ENCODE peak calls at places on chromosome 3, in six cellular contexts. P is nephron progenitor cell, F is left ventricle myocardium inferior, Q is GM20000, B is cardiac muscle cell, S is HCT116. E is an unnamed sample.

GRCh38 chr3:46736006-46736872 is 18.6 kb upstream of the PRSS50 start:
- DNase-seq in B (no peak), F (no peak), Q (no peak), P (no peak), S (no peak), E (no peak)

GRCh38 chr3:105553851-105554250 is 187.1 kb downstream of the ALCAM start:
- DNase-seq in P (no peak), B (no peak), F (no peak), S (no peak), Q (no peak), E (no peak)

GRCh38 chr3:60954049-60954448 is 297.2 kb downstream of the FHIT start:
- DNase-seq in P (no peak), B (no peak), S (no peak), Q (no peak), F (no peak), E (no peak)

GRCh38 chr3:167653750-167654149 is at the start of gene WDR49:
- DNase-seq in Q (peak), F (no peak), B (no peak), P (no peak), S (no peak), E (no peak)

GRCh38 chr3:97940034-97940433 is 32.2 kb downstream of the RIOX2 start:
- DNase-seq in F (no peak), B (peak), P (no peak), Q (no peak), S (peak), E (no peak)

GRCh38 chr3:128187495-128187894 is 34.2 kb downstream of the EEFSEC start:
- DNase-seq in P (no peak), F (no peak), Q (no peak), B (no peak), S (no peak), E (no peak)

GRCh38 chr3:169128579-169128978 is 534.9 kb downstream of the MECOM start:
- DNase-seq in Q (no peak), F (no peak), S (no peak), B (no peak), P (no peak), E (no peak)

GRCh38 chr3:45647148-45647619 is 42.0 kb upstream of the SACM1L start:
- DNase-seq in B (no peak), S (no peak), F (no peak), Q (no peak), P (no peak), E (no peak)

GRCh38 chr3:46947981-46948791 is 28.4 kb downstream of the CCDC12 start:
- DNase-seq in Q (no peak), B (no peak), S (peak), P (no peak), F (peak), E (no peak)

GRCh38 chr3:131692356-131692755 is 189.6 kb upstream of the MRPL3 start:
- DNase-seq in S (no peak), F (no peak), P (no peak), Q (no peak), B (no peak), E (no peak)

GRCh38 chr3:44960387-44961026 is 15.5 kb downstream of the ZDHHC3 start:
- DNase-seq in B (no peak), P (no peak), F (no peak), Q (no peak), S (no peak), E (no peak)

GRCh38 chr3:42036483-42036823 is 54.7 kb upstream of the TRAK1 start:
- DNase-seq in F (no peak), P (no peak), B (peak), S (no peak), Q (no peak), E (no peak)

GRCh38 chr3:33360136-33360825 is 79.9 kb downstream of the UBP1 start:
- DNase-seq in B (no peak), F (no peak), P (no peak), S (peak), Q (no peak), E (no peak)

GRCh38 chr3:177220136-177220974 is 23.1 kb upstream of the TBL1XR1 start:
- DNase-seq in F (no peak), Q (no peak), P (no peak), B (no peak), S (no peak), E (no peak)

GRCh38 chr3:183551930-183552329 is 3.6 kb downstream of the KLHL6 start:
- DNase-seq in B (no peak), P (no peak), F (no peak), Q (no peak), S (no peak), E (no peak)

GRCh38 chr3:377158-377561 is 180.6 kb downstream of the CHL1 start:
- DNase-seq in Q (peak), F (no peak), S (no peak), P (peak), B (peak), E (no peak)

DNA sequence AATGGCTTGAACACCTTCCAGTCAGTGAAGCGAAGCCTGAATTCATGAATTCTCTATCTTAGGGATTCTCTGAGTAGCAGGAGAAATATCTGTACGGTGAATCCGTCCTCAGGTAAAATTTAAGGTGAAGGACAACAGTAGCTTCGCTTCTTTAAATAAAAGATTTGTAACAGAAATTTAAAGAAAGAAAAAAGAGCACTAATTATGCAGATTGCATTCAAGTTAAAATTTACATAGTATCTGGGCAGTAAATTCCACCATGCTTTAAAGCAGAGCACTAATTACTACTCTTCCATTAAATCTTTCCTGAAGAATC is 282.6 kb downstream of the FGF12 start:
- DNase-seq in P (no peak), Q (no peak), B (no peak), F (no peak), S (no peak), E (no peak)
- TF ChIP-seq CTCF in P (peak), Q (no peak), B (no peak), F (no peak), S (no peak), E (peak)

GRCh38 chr3:67940200-67940952 is 286.0 kb upstream of the SUCLG2 start:
- DNase-seq in F (no peak), S (no peak), B (no peak), P (no peak), Q (no peak), E (no peak)

GRCh38 chr3:67941433-67942030 is 287.1 kb upstream of the SUCLG2 start:
- DNase-seq in P (no peak), F (no peak), S (no peak), B (no peak), Q (no peak), E (no peak)

GRCh38 chr3:67947808-67948508 is 293.5 kb upstream of the SUCLG2 start:
- DNase-seq in P (peak), B (no peak), Q (no peak), F (no peak), S (no peak), E (peak)

GRCh38 chr3:67946446-67946845 is 292.0 kb upstream of the SUCLG2 start:
- DNase-seq in S (no peak), P (no peak), Q (no peak), B (no peak), F (no peak), E (no peak)

GRCh38 chr3:67943546-67943945 is 289.1 kb upstream of the SUCLG2 start:
- DNase-seq in S (no peak), F (no peak), B (no peak), Q (no peak), P (no peak), E (no peak)
- TF ChIP-seq CTCF in S (no peak), F (no peak), B (no peak), Q (no peak), P (no peak), E (no peak)

GRCh38 chr3:140552403-140552802 is 125.5 kb upstream of the TRIM42 start:
- DNase-seq in Q (no peak), B (no peak), S (no peak), P (no peak), F (no peak), E (no peak)
- TF ChIP-seq CTCF in Q (no peak), B (no peak), S (no peak), P (no peak), F (no peak), E (no peak)

GRCh38 chr3:160928183-160928718 is 172.2 kb downstream of the PPM1L start:
- DNase-seq in S (no peak), B (no peak), P (no peak), Q (no peak), F (no peak), E (no peak)
- TF ChIP-seq CTCF in S (no peak), B (no peak), P (no peak), Q (no peak), F (no peak), E (no peak)

DNA sequence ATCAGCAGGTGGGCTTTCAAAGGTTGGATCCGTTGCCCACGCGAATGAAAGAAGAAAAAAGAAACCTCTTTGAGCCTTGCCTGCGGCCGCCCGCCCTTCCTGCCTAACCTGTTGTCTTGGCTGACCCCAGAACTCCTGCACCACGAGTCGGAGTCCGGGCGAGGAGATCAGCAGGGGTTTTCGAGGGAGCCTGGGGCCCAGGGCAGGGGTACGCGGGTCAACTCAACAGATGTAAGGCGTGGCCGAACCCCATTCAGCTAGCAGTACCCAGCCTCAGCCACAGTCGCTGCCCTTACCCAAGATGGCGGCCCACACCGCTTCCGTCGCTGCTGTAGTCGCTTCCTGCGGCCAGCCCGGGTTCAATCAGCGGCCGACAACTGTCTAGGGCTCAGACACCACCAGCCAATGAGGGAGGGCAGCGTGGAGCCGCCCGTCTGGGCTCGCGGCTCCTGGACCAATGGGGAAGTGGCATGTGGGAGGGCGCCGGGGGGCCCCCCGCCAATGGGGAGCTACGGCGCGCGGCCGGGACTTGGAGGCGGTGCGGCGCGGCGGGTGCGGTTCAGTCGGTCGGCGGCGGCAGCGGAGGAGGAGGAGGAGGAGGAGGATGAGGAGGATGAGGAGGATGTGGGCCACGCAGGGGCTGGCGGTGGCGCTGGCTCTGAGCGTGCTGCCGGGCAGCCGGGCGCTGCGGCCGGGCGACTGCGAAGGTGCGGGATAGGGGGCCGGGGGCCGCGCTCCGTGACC is at the start of gene MANF:
- DNase-seq in S (peak), P (peak), F (peak), B (peak), Q (peak), E (peak)
- TF ChIP-seq CTCF in S (no peak), P (no peak), F (peak), B (no peak), Q (no peak), E (no peak)

DNA sequence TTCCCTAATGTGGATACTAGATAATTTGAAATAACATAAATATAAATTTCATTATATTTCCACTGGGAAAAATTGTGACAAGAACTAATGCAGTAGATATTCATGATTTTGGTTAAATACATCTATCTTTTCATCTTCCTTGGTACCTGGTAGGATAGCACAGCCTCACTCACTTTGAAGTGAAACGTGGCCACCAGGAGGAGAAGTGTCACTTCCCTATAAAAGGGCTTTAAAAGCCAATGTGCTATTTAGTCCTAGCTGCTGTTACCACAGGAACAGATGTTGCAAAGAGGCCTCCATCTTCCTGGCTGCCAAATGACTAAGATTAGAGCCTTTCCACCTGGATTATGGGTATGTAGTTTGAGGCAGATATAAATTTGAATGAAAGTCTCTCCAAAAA is 140.0 kb downstream of the PLOD2 start:
- DNase-seq in S (no peak), B (no peak), Q (no peak), P (no peak), F (no peak), E (no peak)
- TF ChIP-seq CTCF in S (no peak), B (no peak), Q (no peak), P (no peak), F (no peak), E (no peak)

GRCh38 chr3:58564054-58564453 is 13.1 kb downstream of the FAM107A start:
- DNase-seq in B (no peak), Q (no peak), S (no peak), F (no peak), P (no peak), E (no peak)

GRCh38 chr3:58562498-58562897 is 14.7 kb downstream of the FAM107A start:
- DNase-seq in B (no peak), Q (no peak), F (no peak), P (no peak), S (no peak), E (no peak)

GRCh38 chr3:58563386-58564035 is 13.7 kb downstream of the FAM107A start:
- DNase-seq in P (no peak), S (no peak), Q (no peak), B (no peak), F (no peak), E (no peak)

GRCh38 chr3:58559586-58559985 is 17.6 kb downstream of the FAM107A start:
- DNase-seq in P (no peak), F (no peak), Q (no peak), B (no peak), S (no peak), E (no peak)

GRCh38 chr3:58560771-58561311 is 16.4 kb downstream of the FAM107A start:
- DNase-seq in F (no peak), Q (no peak), P (peak), S (no peak), B (peak), E (no peak)
- TF ChIP-seq CTCF in F (peak), Q (no peak), P (no peak), S (peak), B (peak), E (no peak)

DNA sequence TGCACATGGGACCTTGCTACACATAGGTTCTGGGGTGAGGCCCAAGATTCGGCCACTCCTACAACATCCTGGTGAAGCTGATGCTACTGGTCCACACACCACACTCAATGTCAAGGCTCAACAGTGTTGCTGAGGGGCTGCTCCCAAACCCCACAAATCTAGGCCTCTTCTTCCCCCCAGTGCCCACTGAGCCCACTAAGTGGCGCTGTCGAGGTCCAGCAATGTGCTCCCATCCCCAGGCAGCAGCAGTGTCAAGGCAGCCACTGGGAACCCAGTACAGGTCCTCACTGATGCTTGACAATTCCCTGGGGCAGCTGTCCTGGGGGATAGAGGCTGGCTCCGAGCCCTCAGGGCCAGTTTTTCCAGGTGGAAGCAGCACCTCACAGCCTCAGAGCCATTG is 21.5 kb downstream of the SCN5A start:
- DNase-seq in B (peak), P (peak), F (no peak), Q (peak), S (no peak), E (peak)
- TF ChIP-seq CTCF in B (peak), P (peak), F (peak), Q (peak), S (peak), E (peak)

DNA sequence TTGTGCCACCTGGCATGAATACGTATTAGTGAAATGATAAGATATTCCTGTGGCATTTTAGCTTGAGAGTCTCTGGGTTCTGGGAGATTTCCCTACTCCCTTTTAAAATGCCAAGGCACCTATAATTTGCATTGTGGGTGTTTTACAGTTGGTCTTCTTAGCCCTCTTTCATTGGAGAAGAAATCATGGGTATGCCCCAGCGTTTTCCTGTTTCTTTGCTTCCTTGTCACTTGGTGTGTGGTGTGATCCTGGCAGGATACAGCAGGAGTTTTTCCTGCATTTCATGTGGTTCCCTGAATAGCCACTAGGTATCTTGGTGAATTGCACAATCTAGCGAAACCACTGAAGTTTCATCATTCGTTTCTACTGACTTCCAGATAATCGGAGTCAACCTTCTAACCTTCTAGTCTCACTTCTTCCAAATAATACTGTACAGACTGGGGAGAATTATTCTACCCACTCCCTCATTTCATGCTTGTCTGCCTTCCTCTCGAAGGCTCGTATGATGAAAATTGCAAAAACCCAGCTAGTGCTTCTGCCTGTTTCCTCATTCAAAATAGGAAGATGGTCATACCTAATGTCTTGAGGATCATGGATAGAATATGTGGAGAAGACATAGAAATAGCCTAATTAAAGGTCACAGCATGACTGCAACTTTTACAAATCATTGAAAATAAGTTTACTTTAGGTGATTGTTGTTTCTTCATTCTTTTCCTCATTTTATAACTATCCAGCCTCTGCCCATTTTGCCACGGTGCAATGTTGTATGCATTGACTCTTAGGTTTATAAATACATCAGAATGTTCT is 2.7 kb downstream of the BHLHE40 start:
- DNase-seq in F (no peak), P (no peak), S (no peak), Q (no peak), B (no peak), E (no peak)
- TF ChIP-seq CTCF in F (peak), P (peak), S (no peak), Q (no peak), B (peak), E (peak)